ENCODE peak calls at places on chromosomes 6 and 20, in six cellular contexts. L is IMR-90, V is neuronal stem cell, M is H1, J is H9, U is trophoblast cell. O is an unnamed sample.
A peak's percentile ranks its signal among the peaks of the same experiment; 100 is the strongest.

GRCh38 chr6:74269601-74269860 is 573.5 kb downstream of the CD109 start:
- DNase-seq in L (peak; percentile 34), V (no peak), M (no peak), J (no peak), U (no peak), O (no peak)

GRCh38 chr6:14320342-14320741 is 202.8 kb downstream of the CD83 start:
- DNase-seq in L (no peak), V (no peak), M (no peak), J (no peak), U (no peak), O (no peak)

GRCh38 chr6:117545161-117545595 is 57.1 kb downstream of the GOPC start:
- DNase-seq in L (no peak), V (no peak), M (no peak), J (no peak), U (peak; percentile 74), O (no peak)

GRCh38 chr6:64782877-64783276 is 924.1 kb downstream of the EYS start:
- DNase-seq in L (no peak), V (no peak), M (no peak), J (no peak), U (no peak), O (no peak)

GRCh38 chr6:148203970-148204369 is 138.7 kb upstream of the SASH1 start:
- DNase-seq in L (peak; percentile 90), V (no peak), M (no peak), J (no peak), U (peak; percentile 65), O (peak; percentile 30)

GRCh38 chr6:20215310-20215709 is 3.0 kb upstream of the MBOAT1 start:
- DNase-seq in L (no peak), V (no peak), M (no peak), J (no peak), U (no peak), O (no peak)

GRCh38 chr20:59830107-59831023 is 103.1 kb downstream of the SYCP2 start:
- DNase-seq in L (no peak), V (no peak), M (peak; percentile 35), J (no peak), U (no peak), O (no peak)

GRCh38 chr6:147132889-147133288 is 71.3 kb upstream of the STXBP5 start:
- DNase-seq in L (peak; percentile 62), V (no peak), M (no peak), J (no peak), U (no peak), O (no peak)

GRCh38 chr6:133313068-133313467 is 71.9 kb downstream of the EYA4 start:
- DNase-seq in L (no peak), V (no peak), M (no peak), J (no peak), U (no peak), O (no peak)

GRCh38 chr6:161437851-161438250 is 164.0 kb upstream of the AGPAT4 start:
- DNase-seq in L (peak; percentile 53), V (no peak), M (no peak), J (no peak), U (no peak), O (no peak)

GRCh38 chr6:166998256-166999144 is 697 bp upstream of the CEP43 start:
- DNase-seq in L (no peak), V (peak; percentile 21), M (peak; percentile 74), J (peak; percentile 46), U (no peak), O (no peak)

GRCh38 chr20:33812673-33813462 is 1.7 kb downstream of the CHMP4B start:
- DNase-seq in L (no peak), V (no peak), M (no peak), J (no peak), U (no peak), O (peak; percentile 52)

GRCh38 chr20:40251284-40251932 is 437.6 kb downstream of the MAFB start:
- DNase-seq in L (peak; percentile 15), V (no peak), M (peak; percentile 76), J (peak; percentile 77), U (peak; percentile 52), O (no peak)

GRCh38 chr6:56555438-56555872 is 87.2 kb downstream of the DST start:
- DNase-seq in L (peak; percentile 73), V (no peak), M (no peak), J (no peak), U (no peak), O (peak; percentile 32)

GRCh38 chr20:25310268-25310920 is 62.5 kb downstream of the PYGB start:
- DNase-seq in L (peak; percentile 96), V (no peak), M (no peak), J (no peak), U (peak; percentile 33), O (peak; percentile 97)

GRCh38 chr6:44739163-44739562 is 351.7 kb downstream of the CDC5L start:
- DNase-seq in L (no peak), V (no peak), M (no peak), J (no peak), U (peak; percentile 44), O (peak; percentile 11)

GRCh38 chr6:149273318-149273717 is 44.2 kb upstream of the TAB2 start:
- DNase-seq in L (no peak), V (no peak), M (no peak), J (no peak), U (no peak), O (no peak)

GRCh38 chr6:134115715-134116074 is 63.3 kb upstream of the SLC2A12 start:
- DNase-seq in L (no peak), V (no peak), M (no peak), J (no peak), U (no peak), O (no peak)

GRCh38 chr6:122894791-122895190 is 101.2 kb upstream of the CLVS2 start:
- DNase-seq in L (no peak), V (no peak), M (no peak), J (no peak), U (no peak), O (no peak)

GRCh38 chr6:72552938-72553337 is 68.9 kb upstream of the KCNQ5 start:
- DNase-seq in L (peak; percentile 18), V (no peak), M (no peak), J (no peak), U (no peak), O (peak; percentile 50)

GRCh38 chr6:72553531-72554202 is 68.2 kb upstream of the KCNQ5 start:
- DNase-seq in L (peak; percentile 93), V (no peak), M (no peak), J (no peak), U (peak; percentile 17), O (peak; percentile 90)

GRCh38 chr6:72554203-72554564 is 67.7 kb upstream of the KCNQ5 start:
- DNase-seq in L (peak; percentile 86), V (no peak), M (no peak), J (no peak), U (peak; percentile 18), O (peak; percentile 35)

GRCh38 chr6:72551470-72551869 is 70.4 kb upstream of the KCNQ5 start:
- DNase-seq in L (no peak), V (no peak), M (no peak), J (no peak), U (no peak), O (no peak)

GRCh38 chr6:72554761-72555221 is 67.1 kb upstream of the KCNQ5 start:
- DNase-seq in L (peak; percentile 17), V (no peak), M (no peak), J (no peak), U (no peak), O (no peak)
- H3K14ac ChIP-seq in L (peak overlapping the region; percentile 88), V (no peak overlapping the region), M (no peak overlapping the region), J (no peak overlapping the region), U (no peak overlapping the region), O (no peak overlapping the region)

GRCh38 chr20:9072741-9073310 is 3.9 kb downstream of the PLCB4 start:
- DNase-seq in L (no peak), V (no peak), M (no peak), J (no peak), U (no peak), O (peak; percentile 43)
- H3K23ac ChIP-seq in L (peak overlapping the region; percentile 66), V (no peak overlapping the region), M (no peak overlapping the region), J (no peak overlapping the region), U (no peak overlapping the region), O (peak overlapping the region; percentile 2)

GRCh38 chr20:46963758-46964181 is 69.1 kb downstream of the EYA2 start:
- DNase-seq in L (peak; percentile 21), V (no peak), M (no peak), J (no peak), U (peak; percentile 57), O (no peak)

GRCh38 chr20:46965124-46965455 is 70.4 kb downstream of the EYA2 start:
- DNase-seq in L (no peak), V (no peak), M (no peak), J (no peak), U (no peak), O (no peak)

GRCh38 chr20:46967647-46968046 is 73.0 kb downstream of the EYA2 start:
- DNase-seq in L (no peak), V (no peak), M (no peak), J (no peak), U (no peak), O (no peak)

GRCh38 chr20:46964299-46965123 is 69.9 kb downstream of the EYA2 start:
- DNase-seq in L (no peak), V (no peak), M (no peak), J (no peak), U (peak; percentile 64), O (no peak)

GRCh38 chr20:46965477-46965876 is 70.8 kb downstream of the EYA2 start:
- DNase-seq in L (no peak), V (no peak), M (no peak), J (no peak), U (no peak), O (no peak)
- H4K91ac ChIP-seq in L (no peak overlapping the region), V (no peak overlapping the region), M (no peak overlapping the region), J (no peak overlapping the region), U (no peak overlapping the region), O (no peak overlapping the region)

GRCh38 chr6:124870611-124871201 is 91.5 kb upstream of the RNF217 start:
- DNase-seq in L (peak; percentile 64), V (no peak), M (no peak), J (no peak), U (no peak), O (peak; percentile 46)

GRCh38 chr6:124868476-124868875 is 93.8 kb upstream of the RNF217 start:
- DNase-seq in L (peak; percentile 29), V (no peak), M (no peak), J (no peak), U (no peak), O (no peak)

GRCh38 chr6:124869412-124869811 is 92.8 kb upstream of the RNF217 start:
- DNase-seq in L (peak; percentile 29), V (no peak), M (no peak), J (no peak), U (no peak), O (no peak)

GRCh38 chr6:124873066-124873410 is 89.2 kb upstream of the RNF217 start:
- DNase-seq in L (no peak), V (no peak), M (no peak), J (no peak), U (no peak), O (no peak)

DNA sequence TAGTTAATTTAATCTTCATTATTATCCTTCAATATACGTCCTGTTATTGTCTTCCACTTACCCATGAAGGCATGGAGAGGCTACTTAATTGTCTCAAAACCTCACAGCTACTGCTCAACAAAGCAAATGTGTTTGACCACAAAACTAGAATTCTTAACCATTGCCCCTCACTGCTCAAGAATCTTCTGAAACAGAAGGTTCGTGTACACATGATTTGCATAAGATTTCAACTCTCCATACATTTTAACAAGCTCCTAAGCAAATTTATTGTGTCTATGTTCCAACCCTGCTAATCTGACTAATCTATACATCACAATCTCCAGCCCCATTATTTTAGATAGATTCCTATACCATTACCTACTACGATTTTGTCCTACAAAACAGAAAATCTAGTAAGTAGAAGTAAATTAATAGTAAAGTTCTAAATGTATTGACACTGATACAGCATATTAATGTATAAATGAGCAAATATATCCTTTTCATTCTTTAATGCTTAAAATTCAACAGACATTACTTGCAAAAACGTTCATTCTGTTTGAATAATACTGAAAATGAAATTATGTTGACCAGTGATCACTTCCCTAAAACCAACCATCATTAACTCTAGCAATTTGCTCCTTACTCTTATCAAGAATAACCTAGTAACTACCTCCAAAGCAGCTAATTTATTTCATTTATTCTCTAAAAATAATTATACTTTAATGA is 89.7 kb upstream of the RNF217 start:
- DNase-seq in L (no peak), V (no peak), M (no peak), J (no peak), U (no peak), O (no peak)
- H3K14ac ChIP-seq in L (no peak overlapping the region), V (no peak overlapping the region), M (no peak overlapping the region), J (no peak overlapping the region), U (no peak overlapping the region), O (no peak overlapping the region)